ENCODE peak calls at places on chromosomes 7 and 10, in six cellular contexts. Q, G, K, N, F and B are unnamed samples.

GRCh38 chr10:4514445-4515108 is 311.4 kb upstream of the AKR1E2 start:
- DNase-seq in Q (no peak), G (no peak), K (no peak), N (no peak), F (peak; percentile 19), B (no peak)

GRCh38 chr10:113127285-113128283 is 177.5 kb downstream of the TCF7L2 start:
- DNase-seq in Q (no peak), G (no peak), K (no peak), N (no peak), F (no peak), B (no peak)

GRCh38 chr10:68492118-68492517 is 20.3 kb upstream of the DNA2 start:
- DNase-seq in Q (no peak), G (no peak), K (no peak), N (no peak), F (no peak), B (no peak)

GRCh38 chr10:130403153-130403890 is 267.1 kb downstream of the GLRX3 start:
- DNase-seq in Q (no peak), G (no peak), K (no peak), N (no peak), F (no peak), B (no peak)

GRCh38 chr10:104472505-104472904 is 118.9 kb downstream of the CFAP58 start:
- DNase-seq in Q (peak; percentile 17), G (no peak), K (no peak), N (no peak), F (no peak), B (no peak)

GRCh38 chr10:15672469-15672868 is 47.3 kb downstream of the ITGA8 start:
- DNase-seq in Q (no peak), G (no peak), K (no peak), N (no peak), F (no peak), B (no peak)

GRCh38 chr7:45690762-45691150 is 116.6 kb downstream of the ADCY1 start:
- DNase-seq in Q (no peak), G (no peak), K (no peak), N (no peak), F (no peak), B (no peak)

GRCh38 chr7:133932591-133932990 is 194.5 kb upstream of the LRGUK start:
- DNase-seq in Q (no peak), G (no peak), K (no peak), N (no peak), F (no peak), B (peak; percentile 27)

GRCh38 chr10:86266446-86267242 is 100.0 kb downstream of the GRID1 start:
- DNase-seq in Q (no peak), G (no peak), K (no peak), N (no peak), F (no peak), B (no peak)

GRCh38 chr7:21318916-21319270 is 109.0 kb upstream of the SP4 start:
- DNase-seq in Q (no peak), G (no peak), K (no peak), N (no peak), F (no peak), B (no peak)

GRCh38 chr7:28105234-28105633 is 75.4 kb downstream of the JAZF1 start:
- DNase-seq in Q (no peak), G (no peak), K (no peak), N (no peak), F (no peak), B (no peak)

GRCh38 chr10:3926675-3927525 is 141.9 kb upstream of the KLF6 start:
- DNase-seq in Q (no peak), G (no peak), K (peak; percentile 18), N (no peak), F (no peak), B (no peak)

GRCh38 chr10:79136227-79137005 is 67.7 kb downstream of the ZMIZ1 start:
- DNase-seq in Q (no peak), G (no peak), K (no peak), N (peak; percentile 20), F (no peak), B (no peak)

GRCh38 chr10:48251152-48251524 is 23.4 kb downstream of the FRMPD2 start:
- DNase-seq in Q (no peak), G (no peak), K (no peak), N (no peak), F (no peak), B (no peak)

GRCh38 chr10:79184141-79184625 is 115.4 kb downstream of the ZMIZ1 start:
- DNase-seq in Q (peak; percentile 83), G (no peak), K (peak; percentile 94), N (no peak), F (no peak), B (no peak)